ENCODE peak calls at places on chromosomes 4 and X, in nine cellular contexts. I is stomach; T is neuronal stem cell; A is activated effector memory CD4-positive, alpha-beta T cell treated with anti-CD3 and anti-CD28 coated beads, Interleukin-2, amount 50 U/mL, for 16 hours; Q is stimulated activated CD4-positive, alpha-beta T cell treated with anti-CD3 and anti-CD28 coated beads, Interleukin-12 subunit alpha, Interleukin-12 subunit beta, amount 100 ng/mL, for 48 hours; L is AG08396; M is activated CD4-positive, alpha-beta T cell treated with anti-CD3 and anti-CD28 coated beads, Interleukin-2, amount 50 U/mL, for 4 hours; R is GM20000; D is CD8-positive, alpha-beta memory T cell. Y is an unnamed sample.
A peak's percentile ranks its signal among the peaks of the same experiment; 100 is the strongest.

GRCh38 chr4:40721730-40722171 is 28.0 kb upstream of the NSUN7 start:
- DNase-seq in Q (no peak), I (no peak), M (no peak), A (no peak), R (peak; percentile 17), D (no peak), T (no peak), L (no peak), Y (no peak)

GRCh38 chr4:176236909-176237308 is 32.1 kb downstream of the ASB5 start:
- DNase-seq in L (no peak), D (no peak), A (no peak), R (no peak), M (no peak), I (no peak), T (no peak), Q (no peak), Y (no peak)

GRCh38 chr4:23685481-23685880 is 204.4 kb downstream of the PPARGC1A start:
- DNase-seq in I (no peak), A (no peak), R (no peak), T (no peak), D (no peak), L (no peak), M (no peak), Q (no peak), Y (no peak)

GRCh38 chr4:136812100-136812880 is 720.0 kb downstream of the PCDH18 start:
- DNase-seq in R (no peak), L (no peak), A (no peak), D (no peak), I (no peak), Q (no peak), T (no peak), M (no peak), Y (no peak)

GRCh38 chr4:101279377-101279871 is 67.9 kb downstream of the PPP3CA start:
- DNase-seq in R (peak; percentile 7), M (no peak), I (no peak), D (no peak), Q (no peak), L (peak; percentile 57), A (no peak), T (no peak), Y (no peak)

GRCh38 chr4:5143306-5143861 is 92.1 kb downstream of the STK32B start:
- DNase-seq in I (no peak), R (no peak), A (no peak), M (no peak), Q (no peak), T (no peak), D (no peak), L (no peak), Y (no peak)

GRCh38 chr4:40367451-40367850 is 32.3 kb downstream of the CHRNA9 start:
- DNase-seq in L (no peak), A (no peak), I (no peak), R (no peak), M (no peak), Q (no peak), T (no peak), D (no peak), Y (no peak)

GRCh38 chrX:129091097-129091496 is 432.2 kb downstream of the SMARCA1 start:
- DNase-seq in M (no peak), Q (no peak), L (no peak), R (no peak), T (no peak), A (no peak), D (no peak), I (no peak), Y (no peak)

GRCh38 chrX:118974908-118975671 is 672 bp downstream of the LONRF3 start:
- DNase-seq in M (peak; percentile 34), Q (no peak), L (peak; percentile 35), I (peak; percentile 68), D (peak; percentile 59), A (peak; percentile 81), R (peak; percentile 50), T (no peak), Y (no peak)

Y was measured in mesenteric fat pad.